ENCODE peak calls at places on chromosomes 6 and 20, in seven cellular contexts. S is Panc1, L is pancreas, G is kidney epithelial cell, U is GM12865, Y is left ventricle myocardium inferior, N is lung. W is an unnamed sample.

GRCh38 chr6:47242483-47243386 is 67.0 kb downstream of the TNFRSF21 start:
- DNase-seq in S (peak), L (peak), G (peak), U (peak), Y (peak), N (peak), W (peak)

GRCh38 chr6:157091243-157091642 is 232.1 kb downstream of the TMEM242 start:
- DNase-seq in S (no peak), L (no peak), G (no peak), U (no peak), Y (no peak), N (no peak), W (no peak)

GRCh38 chr6:152316024-152316423 is 321.1 kb downstream of the SYNE1 start:
- DNase-seq in S (no peak), L (no peak), G (no peak), U (no peak), Y (peak), N (no peak), W (no peak)

GRCh38 chr20:9054176-9054575 is 14.7 kb upstream of the PLCB4 start:
- DNase-seq in S (no peak), L (no peak), G (no peak), U (no peak), Y (no peak), N (no peak), W (no peak)

GRCh38 chr6:24251339-24251738 is 106.5 kb downstream of the DCDC2 start:
- DNase-seq in S (no peak), L (no peak), G (no peak), U (no peak), Y (no peak), N (no peak), W (no peak)

GRCh38 chr6:99110004-99110403 is 162.3 kb upstream of the FBXL4 start:
- DNase-seq in S (no peak), L (no peak), G (no peak), U (no peak), Y (no peak), N (no peak), W (no peak)

GRCh38 chr20:43563429-43563828 is 4.6 kb downstream of the SGK2 start:
- DNase-seq in S (no peak), L (no peak), G (no peak), U (peak), Y (no peak), N (no peak), W (no peak)

GRCh38 chr6:15485875-15486274 is 177.0 kb downstream of the DTNBP1 start:
- DNase-seq in S (no peak), L (no peak), G (no peak), U (no peak), Y (no peak), N (no peak), W (no peak)

GRCh38 chr6:145289573-145289972 is 445.7 kb downstream of the EPM2A start:
- DNase-seq in S (no peak), L (no peak), G (no peak), U (no peak), Y (no peak), N (no peak), W (no peak)

GRCh38 chr6:33160728-33161323 is 31.4 kb downstream of the COL11A2 start:
- DNase-seq in S (no peak), L (no peak), G (no peak), U (no peak), Y (no peak), N (peak), W (no peak)

GRCh38 chr20:57210054-57210910 is 56.2 kb downstream of the BMP7 start:
- DNase-seq in S (no peak), L (peak), G (no peak), U (no peak), Y (no peak), N (no peak), W (no peak)

GRCh38 chr6:48765352-48765961 is 654.5 kb upstream of the PTCHD4 start:
- DNase-seq in S (peak), L (no peak), G (peak), U (peak), Y (no peak), N (peak), W (peak)

GRCh38 chr6:43509984-43510826 is at the start of gene LRRC73:
- DNase-seq in S (no peak), L (peak), G (no peak), U (peak), Y (peak), N (peak), W (no peak)

GRCh38 chr20:34180460-34181108 is 60.6 kb upstream of the ASIP start:
- DNase-seq in S (no peak), L (peak), G (peak), U (no peak), Y (no peak), N (no peak), W (peak)

GRCh38 chr20:22716824-22717351 is 132.5 kb upstream of the FOXA2 start:
- DNase-seq in S (no peak), L (no peak), G (no peak), U (no peak), Y (no peak), N (peak), W (no peak)

GRCh38 chr6:170269151-170269872 is 21.6 kb downstream of the DLL1 start:
- DNase-seq in S (no peak), L (peak), G (no peak), U (no peak), Y (no peak), N (no peak), W (no peak)

GRCh38 chr6:43993881-43994523 is 133.2 kb downstream of the MRPL14 start:
- DNase-seq in S (no peak), L (no peak), G (no peak), U (peak), Y (no peak), N (no peak), W (no peak)

GRCh38 chr20:50246367-50247195 is 56.0 kb downstream of the CEBPB start:
- DNase-seq in S (no peak), L (peak), G (no peak), U (no peak), Y (no peak), N (no peak), W (no peak)

GRCh38 chr20:57051096-57051495 is 215.3 kb downstream of the BMP7 start:
- DNase-seq in S (no peak), L (no peak), G (no peak), U (no peak), Y (no peak), N (no peak), W (no peak)

GRCh38 chr6:37741757-37742400 is 44.2 kb upstream of the MDGA1 start:
- DNase-seq in S (no peak), L (peak), G (no peak), U (no peak), Y (peak), N (no peak), W (no peak)

GRCh38 chr6:148192310-148192709 is 150.3 kb upstream of the SASH1 start:
- DNase-seq in S (no peak), L (no peak), G (peak), U (no peak), Y (no peak), N (no peak), W (peak)

GRCh38 chr6:89581669-89582068 is 56.9 kb downstream of the LYRM2 start:
- DNase-seq in S (no peak), L (no peak), G (no peak), U (no peak), Y (no peak), N (no peak), W (no peak)

GRCh38 chr6:168890306-168890995 is 363.2 kb downstream of the THBS2 start:
- DNase-seq in S (no peak), L (no peak), G (no peak), U (no peak), Y (no peak), N (no peak), W (no peak)

GRCh38 chr6:157045831-157046454 is 268.8 kb downstream of the ARID1B start:
- DNase-seq in S (no peak), L (no peak), G (no peak), U (no peak), Y (no peak), N (no peak), W (no peak)

GRCh38 chr6:20338160-20338559 is 63.5 kb upstream of the E2F3 start:
- DNase-seq in S (no peak), L (no peak), G (peak), U (no peak), Y (no peak), N (no peak), W (no peak)

GRCh38 chr6:137661601-137662000 is 167.4 kb upstream of the OLIG3 start:
- DNase-seq in S (no peak), L (no peak), G (no peak), U (peak), Y (no peak), N (no peak), W (no peak)

GRCh38 chr6:34650823-34651222 is 45.7 kb downstream of the ILRUN start:
- DNase-seq in S (no peak), L (no peak), G (no peak), U (no peak), Y (no peak), N (no peak), W (no peak)

GRCh38 chr6:45299096-45299581 is 29.0 kb upstream of the RUNX2 start:
- DNase-seq in S (no peak), L (no peak), G (no peak), U (no peak), Y (no peak), N (no peak), W (no peak)

GRCh38 chr6:88157106-88157505 is 9.0 kb downstream of the CNR1 start:
- DNase-seq in S (no peak), L (no peak), G (no peak), U (no peak), Y (no peak), N (no peak), W (no peak)

GRCh38 chr6:56547687-56548086 is 95.0 kb downstream of the DST start:
- DNase-seq in S (no peak), L (no peak), G (no peak), U (no peak), Y (no peak), N (no peak), W (no peak)

GRCh38 chr6:53424300-53424699 is 75.5 kb upstream of the ELOVL5 start:
- DNase-seq in S (no peak), L (no peak), G (no peak), U (no peak), Y (no peak), N (no peak), W (no peak)

GRCh38 chr6:85660181-85660611 is 17.5 kb upstream of the SYNCRIP start:
- DNase-seq in S (no peak), L (no peak), G (peak), U (no peak), Y (no peak), N (no peak), W (no peak)
- H3K4me3 ChIP-seq in S (no peak), L (no peak), G (no peak), U (no peak), Y (no peak), N (no peak), W (no peak)

GRCh38 chr6:11142296-11143027 is 30.9 kb upstream of the ERVFRD-1 start:
- DNase-seq in S (no peak), L (no peak), G (no peak), U (no peak), Y (no peak), N (no peak), W (no peak)
- TF ChIP-seq CTCF in S (no peak), L (no peak), G (no peak), U (no peak), Y (no peak), N (no peak), W (no peak)

DNA sequence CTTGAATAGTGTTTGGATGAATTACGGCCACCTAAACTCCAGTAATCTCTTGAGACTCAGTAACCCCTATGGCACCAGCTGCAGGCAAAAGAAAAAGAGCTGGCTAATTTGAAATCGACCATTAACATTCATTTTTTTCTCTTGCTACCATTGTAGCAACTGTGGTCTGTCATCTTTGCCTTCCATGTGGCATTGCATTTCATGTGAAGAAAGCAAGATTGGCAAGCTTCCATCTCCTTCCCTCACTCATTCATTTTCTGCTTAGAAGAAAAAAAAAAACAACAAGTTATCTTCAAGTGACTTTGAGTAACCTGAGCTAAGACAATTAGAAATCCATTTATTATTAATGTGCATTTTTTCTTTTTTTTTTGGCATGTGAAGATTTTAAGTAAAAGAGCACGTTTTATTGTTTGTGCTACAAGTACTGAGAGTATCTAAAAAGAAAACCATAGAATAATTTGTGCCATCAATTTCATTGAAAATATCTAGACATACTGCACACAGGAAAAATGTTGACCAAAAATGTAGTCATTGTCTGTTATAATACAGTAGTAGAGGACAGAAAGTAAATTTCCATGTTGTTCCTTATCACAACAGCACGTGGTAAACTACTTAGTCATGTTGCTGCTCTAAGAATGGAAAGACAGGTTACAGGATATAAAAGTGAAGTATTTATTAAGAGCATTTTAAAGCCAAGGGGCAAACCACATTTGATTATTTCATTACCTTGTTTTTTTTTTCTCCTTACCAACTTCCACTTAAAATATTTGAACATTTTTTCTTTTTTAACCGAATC is 88.8 kb upstream of the CEP85L start:
- DNase-seq in S (no peak), L (no peak), G (no peak), U (no peak), Y (no peak), N (no peak), W (no peak)
- H3K4me3 ChIP-seq in S (no peak), L (no peak), G (no peak), U (no peak), Y (no peak), N (no peak), W (no peak)

GRCh38 chr20:46300281-46300680 is 8.0 kb downstream of the CDH22 start:
- DNase-seq in S (no peak), L (no peak), G (no peak), U (no peak), Y (no peak), N (no peak), W (no peak)
- TF ChIP-seq CTCF in S (no peak), L (no peak), G (no peak), U (no peak), Y (no peak), N (no peak), W (no peak)

W was measured in epithelial cell of proximal tubule.